ENCODE peak calls at places on chromosomes 11 and 22, in five cellular contexts. G is tibial artery; M is prostate gland; S is OCI-LY7; R is naive thymus-derived CD4-positive, alpha-beta T cell. Q is an unnamed sample.

GRCh38 chr11:34960277-34960676 is 43.9 kb downstream of the PDHX start:
- DNase-seq in M (no peak), G (no peak), S (no peak), R (no peak), Q (no peak)

GRCh38 chr22:28911777-28912669 is 28.7 kb downstream of the ZNRF3 start:
- DNase-seq in G (no peak), S (no peak), M (peak; percentile 42), R (no peak), Q (no peak)

GRCh38 chr22:20644071-20644642 is 129.8 kb upstream of the SERPIND1 start:
- DNase-seq in R (no peak), G (no peak), M (no peak), S (no peak), Q (no peak)

GRCh38 chr11:126419801-126420729 is 64.6 kb downstream of the ST3GAL4 start:
- DNase-seq in G (no peak), M (no peak), R (no peak), S (peak; percentile 81), Q (no peak)

GRCh38 chr11:118651820-118652219 is 27.6 kb downstream of the TREH start:
- DNase-seq in M (no peak), G (peak; percentile 41), S (no peak), R (no peak), Q (no peak)

GRCh38 chr22:48939441-48940265 is 888.0 kb downstream of the BRD1 start:
- DNase-seq in G (peak; percentile 31), M (no peak), S (no peak), R (no peak), Q (peak; percentile 36)

GRCh38 chr11:69377953-69378302 is 84.0 kb downstream of the MYEOV start:
- DNase-seq in S (no peak), R (no peak), M (no peak), G (peak; percentile 55), Q (no peak)

GRCh38 chr11:45665206-45665932 is at the start of gene CHST1:
- DNase-seq in M (peak; percentile 21), R (no peak), G (peak; percentile 87), S (no peak), Q (no peak)

GRCh38 chr11:118618991-118619375 is 11.6 kb downstream of the PHLDB1 start:
- DNase-seq in G (peak; percentile 90), S (no peak), R (no peak), M (no peak), Q (peak; percentile 88)

GRCh38 chr11:16880184-16880583 is 134.0 kb downstream of the PLEKHA7 start:
- DNase-seq in M (no peak), R (no peak), S (no peak), G (no peak), Q (no peak)

GRCh38 chr11:100709233-100709999 is 22.3 kb downstream of the ARHGAP42 start:
- DNase-seq in G (no peak), R (no peak), S (no peak), M (no peak), Q (no peak)

GRCh38 chr11:31625868-31626267 is 116.3 kb downstream of the ELP4 start:
- DNase-seq in R (no peak), M (no peak), S (no peak), G (no peak), Q (no peak)

GRCh38 chr11:124886978-124887666 is 10.5 kb downstream of the ROBO4 start:
- DNase-seq in S (no peak), R (no peak), M (no peak), G (peak; percentile 63), Q (no peak)

GRCh38 chr11:67045314-67045713 is 11.3 kb upstream of the RHOD start:
- DNase-seq in R (no peak), G (peak; percentile 88), S (no peak), M (no peak), Q (no peak)

GRCh38 chr11:128586689-128587088 is 669 bp downstream of the ETS1 start:
- DNase-seq in S (no peak), R (no peak), M (no peak), G (no peak), Q (no peak)

GRCh38 chr11:72411623-72412532 is 22.5 kb downstream of the CLPB start:
- DNase-seq in G (no peak), S (peak; percentile 66), R (peak; percentile 29), M (no peak), Q (no peak)

GRCh38 chr11:123480290-123480815 is 50.3 kb downstream of the GRAMD1B start:
- DNase-seq in R (no peak), M (no peak), S (no peak), G (no peak), Q (no peak)

GRCh38 chr22:27090595-27090994 is 433.2 kb downstream of the MIAT start:
- DNase-seq in S (no peak), G (no peak), M (no peak), R (no peak), Q (no peak)

GRCh38 chr11:34585870-34586654 is 34.8 kb upstream of the EHF start:
- DNase-seq in R (peak; percentile 44), M (peak; percentile 44), G (no peak), S (peak; percentile 33), Q (no peak)

GRCh38 chr11:96464695-96465307 is 75.0 kb downstream of the JRKL start:
- DNase-seq in G (no peak), M (no peak), R (peak; percentile 64), S (peak; percentile 77), Q (no peak)

GRCh38 chr11:119318240-119319135 is 1.6 kb upstream of the MCAM start:
- DNase-seq in G (peak; percentile 85), R (no peak), M (no peak), S (peak; percentile 67), Q (no peak)

GRCh38 chr22:21754523-21755128 is 19.0 kb upstream of the YPEL1 start:
- DNase-seq in S (peak; percentile 72), G (no peak), R (no peak), M (no peak), Q (peak; percentile 64)

GRCh38 chr22:32858957-32859356 is 57.5 kb downstream of the TIMP3 start:
- DNase-seq in S (no peak), R (no peak), G (no peak), M (no peak), Q (no peak)

GRCh38 chr11:86916330-86916729 is 38.9 kb downstream of the FZD4 start:
- DNase-seq in M (no peak), G (no peak), R (no peak), S (no peak), Q (no peak)

GRCh38 chr11:68878022-68878421 is 25.6 kb downstream of the MRPL21 start:
- DNase-seq in R (no peak), G (no peak), M (no peak), S (no peak), Q (no peak)

GRCh38 chr22:44426981-44427380 is 71.1 kb downstream of the RTL6 start:
- DNase-seq in R (no peak), G (no peak), M (no peak), S (no peak), Q (no peak)

GRCh38 chr11:16862733-16863132 is 124.3 kb downstream of the C11orf58 start:
- DNase-seq in R (no peak), M (no peak), S (no peak), G (no peak), Q (no peak)

GRCh38 chr22:42644422-42645340 is 4.3 kb upstream of the ATP5MGL start:
- DNase-seq in M (no peak), R (no peak), G (peak; percentile 88), S (no peak), Q (peak; percentile 75)

GRCh38 chr22:42645341-42645937 is 3.8 kb downstream of the CYB5R3 start:
- DNase-seq in M (no peak), R (no peak), S (no peak), G (no peak), Q (peak; percentile 65)

GRCh38 chr22:42642801-42643631 is 2.6 kb upstream of the ATP5MGL start:
- DNase-seq in R (no peak), G (no peak), M (no peak), S (no peak), Q (no peak)

GRCh38 chr22:42641801-42642413 is 1.5 kb upstream of the ATP5MGL start:
- DNase-seq in S (no peak), R (no peak), G (no peak), M (no peak), Q (no peak)

GRCh38 chr22:42643632-42644421 is 3.4 kb upstream of the ATP5MGL start:
- DNase-seq in G (no peak), S (no peak), M (no peak), R (no peak), Q (no peak)
- H3K4me1 ChIP-seq in G (peaks cover 75% of the 10 kb centered on the region), S (peaks cover 28% of the 10 kb centered on the region), M (peaks cover 45% of the 10 kb centered on the region), R (peaks cover 13% of the 10 kb centered on the region), Q (no peaks in the 10 kb centered on the region)

GRCh38 chr11:65885808-65886536 is 2.3 kb downstream of the FIBP start:
- DNase-seq in S (no peak), M (no peak), R (no peak), G (no peak), Q (no peak)
- H3K4me3 ChIP-seq in S (no peak overlapping the region), M (no peak overlapping the region), R (no peak overlapping the region), G (no peak overlapping the region), Q (no peak overlapping the region)

GRCh38 chr11:75839851-75840250 is 24.8 kb downstream of the UVRAG start:
- DNase-seq in R (no peak), S (no peak), M (no peak), G (no peak), Q (no peak)
- H3K4me1 ChIP-seq in R (no peaks in the 10 kb centered on the region), S (peaks cover 38% of the 10 kb centered on the region), M (no peaks in the 10 kb centered on the region), G (no peaks in the 10 kb centered on the region), Q (peaks cover 14% of the 10 kb centered on the region)

GRCh38 chr22:36435516-36436415 is 45.7 kb downstream of the TXN2 start:
- DNase-seq in G (no peak), S (no peak), M (peak; percentile 38), R (peak; percentile 84), Q (no peak)

GRCh38 chr22:36440429-36441002 is 40.9 kb downstream of the TXN2 start:
- DNase-seq in S (no peak), R (no peak), M (no peak), G (no peak), Q (no peak)

GRCh38 chr22:36442506-36443197 is 38.8 kb downstream of the TXN2 start:
- DNase-seq in M (no peak), G (no peak), R (no peak), S (no peak), Q (no peak)

GRCh38 chr22:36443198-36443770 is 38.2 kb downstream of the TXN2 start:
- DNase-seq in M (no peak), S (peak; percentile 45), R (no peak), G (no peak), Q (no peak)

DNA sequence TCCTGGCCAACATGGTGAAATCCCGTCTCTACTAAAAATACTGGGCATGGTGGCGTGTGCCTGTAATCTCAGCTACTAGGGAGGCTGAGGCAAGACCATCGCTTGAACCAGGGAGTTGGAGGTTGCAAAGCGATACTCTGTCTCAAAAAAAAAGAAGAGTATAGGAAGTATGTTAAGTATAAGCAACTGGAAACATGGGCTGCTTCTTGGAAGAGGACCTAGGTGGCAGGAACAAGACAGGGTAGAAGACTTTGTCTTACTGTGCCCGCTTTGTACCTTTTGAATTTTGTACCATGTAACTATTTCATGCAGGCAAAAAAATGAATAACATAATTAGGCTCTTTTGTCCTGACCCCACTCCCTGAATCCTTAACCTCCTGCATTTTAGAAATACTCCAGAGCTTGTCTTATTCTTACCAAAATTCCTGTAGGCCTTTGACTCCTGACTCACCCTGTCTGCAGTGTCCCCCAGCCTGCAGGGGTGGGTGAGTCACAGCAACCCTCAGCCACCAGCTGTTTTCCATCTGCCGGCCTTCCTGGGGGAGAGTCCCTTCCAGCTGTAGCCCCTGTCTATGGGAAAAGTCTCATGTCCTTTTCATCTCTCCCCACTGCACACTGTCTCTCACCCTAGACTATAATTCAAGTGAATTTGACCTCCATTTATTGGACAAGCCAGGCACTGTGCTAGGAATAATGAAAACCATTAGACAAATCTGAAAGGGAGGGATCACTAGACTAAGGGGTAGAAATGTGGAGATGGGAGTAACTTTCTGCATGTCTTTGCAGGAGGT is 41.8 kb downstream of the TXN2 start:
- DNase-seq in R (no peak), S (no peak), G (no peak), M (no peak), Q (no peak)
- H3K4me3 ChIP-seq in R (no peak overlapping the region), S (no peak overlapping the region), G (no peak overlapping the region), M (no peak overlapping the region), Q (no peak overlapping the region)